ENCODE peak calls at places on chromosome 4, in six cellular contexts. O is endothelial cell, S is cardiac fibroblast, B is uterus, G is smooth muscle cell of the brain vasculature, R is T-helper 2 cell. V is an unnamed sample.

GRCh38 chr4:140052050-140052449 is 101.9 kb downstream of the MAML3 start:
- DNase-seq in S (peak), R (no peak), G (no peak), O (peak), B (peak), V (peak)

GRCh38 chr4:48370260-48371134 is 29.2 kb downstream of the SLAIN2 start:
- DNase-seq in R (no peak), B (no peak), S (no peak), G (no peak), O (no peak), V (no peak)

GRCh38 chr4:25925486-25926201 is 11.6 kb downstream of the SMIM20 start:
- DNase-seq in G (no peak), O (peak), S (peak), R (no peak), B (no peak), V (peak)

GRCh38 chr4:83348074-83348473 is 13.4 kb upstream of the HPSE start:
- DNase-seq in O (no peak), B (no peak), S (no peak), G (no peak), R (no peak), V (no peak)

GRCh38 chr4:145266881-145267280 is 86.5 kb upstream of the OTUD4 start:
- DNase-seq in R (no peak), S (no peak), G (no peak), B (no peak), O (no peak), V (no peak)

GRCh38 chr4:57078685-57079521 is 31.3 kb downstream of the IGFBP7 start:
- DNase-seq in O (no peak), R (no peak), B (no peak), G (peak), S (no peak), V (no peak)

GRCh38 chr4:142551513-142552280 is 294.4 kb downstream of the INPP4B start:
- DNase-seq in O (no peak), B (no peak), S (peak), G (no peak), R (no peak), V (no peak)

GRCh38 chr4:24248674-24249644 is 335.4 kb downstream of the DHX15 start:
- DNase-seq in G (no peak), B (no peak), S (peak), R (no peak), O (no peak), V (peak)

GRCh38 chr4:46386570-46386969 is 3.4 kb downstream of the GABRA2 start:
- DNase-seq in G (no peak), R (no peak), B (no peak), O (no peak), S (no peak), V (no peak)

GRCh38 chr4:130403221-130403620 is 1307.3 kb downstream of the C4orf33 start:
- DNase-seq in R (no peak), O (no peak), G (no peak), S (no peak), B (no peak), V (no peak)

GRCh38 chr4:30720021-30720655 is at the start of gene PCDH7:
- DNase-seq in B (peak), R (no peak), S (peak), O (peak), G (no peak), V (peak)

GRCh38 chr4:53307210-53307609 is 58.7 kb downstream of the SCFD2 start:
- DNase-seq in B (no peak), S (no peak), R (no peak), G (no peak), O (no peak), V (no peak)

GRCh38 chr4:152325831-152326230 is 210.1 kb downstream of the FBXW7 start:
- DNase-seq in B (no peak), G (no peak), S (no peak), O (no peak), R (no peak), V (no peak)

GRCh38 chr4:91243132-91243531 is 1060.6 kb upstream of the GRID2 start:
- DNase-seq in R (no peak), B (no peak), G (no peak), S (peak), O (no peak), V (peak)

GRCh38 chr4:135770505-135770904 is 1568.9 kb upstream of the PABPC4L start:
- DNase-seq in G (no peak), S (no peak), R (no peak), O (no peak), B (no peak), V (no peak)

GRCh38 chr4:75741027-75741426 is 16.6 kb downstream of the USO1 start:
- DNase-seq in S (no peak), R (no peak), O (no peak), G (no peak), B (no peak), V (no peak)

GRCh38 chr4:53714377-53715140 is 123.3 kb upstream of the LNX1 start:
- DNase-seq in R (no peak), B (no peak), O (no peak), S (peak), G (no peak), V (no peak)

GRCh38 chr4:87555751-87556619 is 26.8 kb upstream of the SPARCL1 start:
- DNase-seq in B (no peak), O (no peak), R (no peak), G (peak), S (peak), V (no peak)

GRCh38 chr4:106495498-106495897 is 126.9 kb upstream of the GIMD1 start:
- DNase-seq in O (no peak), S (no peak), G (no peak), B (no peak), R (no peak), V (no peak)

GRCh38 chr4:2866160-2866861 is 22.7 kb downstream of the ADD1 start:
- DNase-seq in G (no peak), R (no peak), B (no peak), O (no peak), S (no peak), V (no peak)

GRCh38 chr4:26570596-26570995 is 13.3 kb upstream of the TBC1D19 start:
- DNase-seq in O (no peak), G (no peak), R (no peak), B (no peak), S (no peak), V (no peak)

GRCh38 chr4:147782087-147782781 is 50.3 kb downstream of the ARHGAP10 start:
- DNase-seq in O (no peak), R (no peak), B (no peak), S (peak), G (no peak), V (no peak)

GRCh38 chr4:85246055-85246454 is 228.9 kb upstream of the ARHGAP24 start:
- DNase-seq in S (no peak), G (no peak), B (no peak), R (no peak), O (no peak), V (no peak)

V was measured in heart left ventricle.